ENCODE peak calls at places on chromosome 1, in nine cellular contexts. K is NCI-H1417; Z is activated CD4-positive, alpha-beta T cell treated with anti-CD3 and anti-CD28 coated beads for 24 hours; I is HuH-7.5; G is neural progenitor cell; C is D341Med; D is NCI-H1436; P is GM04503; T is left ventricle myocardium inferior. V is an unnamed sample.

GRCh38 chr1:183180634-183181056 is 5.4 kb upstream of the LAMC2 start:
- DNase-seq in Z (no peak), G (no peak), T (peak; percentile 43), D (no peak), P (peak; percentile 50), I (peak; percentile 18), K (no peak), C (no peak), V (peak; percentile 30)

GRCh38 chr1:214552174-214552608 is 789 bp upstream of the PTPN14 start:
- DNase-seq in K (no peak), Z (no peak), I (peak; percentile 53), G (peak; percentile 75), D (no peak), C (no peak), P (peak; percentile 61), T (peak; percentile 57), V (peak; percentile 97)

GRCh38 chr1:11501491-11501897 is 22.5 kb downstream of the DISP3 start:
- DNase-seq in I (no peak), Z (no peak), C (no peak), T (peak; percentile 32), K (no peak), D (no peak), P (no peak), G (no peak), V (peak; percentile 64)

GRCh38 chr1:30817548-30817947 is 60.0 kb upstream of the LAPTM5 start:
- DNase-seq in G (no peak), T (no peak), K (no peak), D (no peak), C (no peak), P (no peak), Z (no peak), I (no peak), V (no peak)

GRCh38 chr1:26786437-26787380 is 1.0 kb upstream of the PIGV start:
- DNase-seq in G (peak; percentile 72), K (no peak), P (peak; percentile 77), T (peak; percentile 67), I (no peak), C (no peak), Z (no peak), D (no peak), V (peak; percentile 69)

GRCh38 chr1:243917177-243917862 is 67.3 kb upstream of the AKT3 start:
- DNase-seq in G (peak; percentile 95), Z (no peak), C (peak; percentile 84), I (no peak), T (peak; percentile 21), P (peak; percentile 49), D (peak; percentile 50), K (peak; percentile 80), V (peak; percentile 83)

GRCh38 chr1:211319892-211320291 is 6.7 kb upstream of the TRAF5 start:
- DNase-seq in I (no peak), Z (no peak), K (no peak), T (no peak), G (no peak), D (no peak), C (no peak), P (no peak), V (no peak)

GRCh38 chr1:234699795-234700665 is 90.1 kb upstream of the IRF2BP2 start:
- DNase-seq in G (no peak), C (peak; percentile 47), T (no peak), K (no peak), P (no peak), Z (no peak), D (peak; percentile 84), I (no peak), V (no peak)